ENCODE peak calls at places on chromosomes 6 and 20, in ten cellular contexts. One of them, this sample, is unnamed.

GRCh38 chr6:168671863-168672546 is 231.0 kb downstream of the SMOC2 start:
- DNase-seq in NCI-H748 treated with DMSO at 0.1 percent for 48 hours: no peak
- DNase-seq in HuH-7.5: no peak
- DNase-seq in stimulated activated CD8-positive, alpha-beta memory T cell treated with anti-CD3 and anti-CD28 coated beads, Interleukin-15, amount 100 ng/mL, for 4 hours: no peak
- DNase-seq in GM19239: no peak
- DNase-seq in hepatic stellate cell: no peak
- DNase-seq in NCI-H774: no peak
- DNase-seq in posterior cingulate gyrus: no peak
- DNase-seq in stimulated activated CD4-positive, alpha-beta T cell treated with anti-CD3 and anti-CD28 coated beads, TNF-alpha, amount 100 ng/mL, for 24 hours: no peak
- DNase-seq in activated effector memory CD4-positive, alpha-beta T cell treated with anti-CD3 and anti-CD28 coated beads, Interleukin-2, amount 50 U/mL, for 16 hours: no peak
- DNase-seq in this sample: no peak

GRCh38 chr20:43731469-43731868 is 4.7 kb upstream of the GTSF1L start:
- DNase-seq in NCI-H748 treated with DMSO at 0.1 percent for 48 hours: no peak
- DNase-seq in HuH-7.5: no peak
- DNase-seq in stimulated activated CD8-positive, alpha-beta memory T cell treated with anti-CD3 and anti-CD28 coated beads, Interleukin-15, amount 100 ng/mL, for 4 hours: no peak
- DNase-seq in GM19239: no peak
- DNase-seq in hepatic stellate cell: no peak
- DNase-seq in NCI-H774: no peak
- DNase-seq in posterior cingulate gyrus: no peak
- DNase-seq in stimulated activated CD4-positive, alpha-beta T cell treated with anti-CD3 and anti-CD28 coated beads, TNF-alpha, amount 100 ng/mL, for 24 hours: no peak
- DNase-seq in activated effector memory CD4-positive, alpha-beta T cell treated with anti-CD3 and anti-CD28 coated beads, Interleukin-2, amount 50 U/mL, for 16 hours: no peak
- DNase-seq in this sample: no peak

GRCh38 chr20:57325632-57326356 is 3.8 kb upstream of the SPO11 start:
- DNase-seq in NCI-H748 treated with DMSO at 0.1 percent for 48 hours: no peak
- DNase-seq in HuH-7.5: no peak
- DNase-seq in stimulated activated CD8-positive, alpha-beta memory T cell treated with anti-CD3 and anti-CD28 coated beads, Interleukin-15, amount 100 ng/mL, for 4 hours: no peak
- DNase-seq in GM19239: no peak
- DNase-seq in hepatic stellate cell: no peak
- DNase-seq in NCI-H774: no peak
- DNase-seq in posterior cingulate gyrus: no peak
- DNase-seq in stimulated activated CD4-positive, alpha-beta T cell treated with anti-CD3 and anti-CD28 coated beads, TNF-alpha, amount 100 ng/mL, for 24 hours: no peak
- DNase-seq in activated effector memory CD4-positive, alpha-beta T cell treated with anti-CD3 and anti-CD28 coated beads, Interleukin-2, amount 50 U/mL, for 16 hours: no peak
- DNase-seq in this sample: no peak

GRCh38 chr6:6660339-6661045 is 72.0 kb downstream of the LY86 start:
- DNase-seq in NCI-H748 treated with DMSO at 0.1 percent for 48 hours: no peak
- DNase-seq in HuH-7.5: no peak
- DNase-seq in stimulated activated CD8-positive, alpha-beta memory T cell treated with anti-CD3 and anti-CD28 coated beads, Interleukin-15, amount 100 ng/mL, for 4 hours: no peak
- DNase-seq in GM19239: no peak
- DNase-seq in hepatic stellate cell: no peak
- DNase-seq in NCI-H774: no peak
- DNase-seq in posterior cingulate gyrus: no peak
- DNase-seq in stimulated activated CD4-positive, alpha-beta T cell treated with anti-CD3 and anti-CD28 coated beads, TNF-alpha, amount 100 ng/mL, for 24 hours: no peak
- DNase-seq in activated effector memory CD4-positive, alpha-beta T cell treated with anti-CD3 and anti-CD28 coated beads, Interleukin-2, amount 50 U/mL, for 16 hours: no peak
- DNase-seq in this sample: no peak

GRCh38 chr20:64077876-64078551 is 1.3 kb downstream of the RGS19 start:
- DNase-seq in NCI-H748 treated with DMSO at 0.1 percent for 48 hours: no peak
- DNase-seq in HuH-7.5: no peak
- DNase-seq in stimulated activated CD8-positive, alpha-beta memory T cell treated with anti-CD3 and anti-CD28 coated beads, Interleukin-15, amount 100 ng/mL, for 4 hours: no peak
- DNase-seq in GM19239: no peak
- DNase-seq in hepatic stellate cell: no peak
- DNase-seq in NCI-H774: no peak
- DNase-seq in posterior cingulate gyrus: no peak
- DNase-seq in stimulated activated CD4-positive, alpha-beta T cell treated with anti-CD3 and anti-CD28 coated beads, TNF-alpha, amount 100 ng/mL, for 24 hours: no peak
- DNase-seq in activated effector memory CD4-positive, alpha-beta T cell treated with anti-CD3 and anti-CD28 coated beads, Interleukin-2, amount 50 U/mL, for 16 hours: peak
- DNase-seq in this sample: no peak

GRCh38 chr6:89859744-89860143 is 30.1 kb downstream of the CASP8AP2 start:
- DNase-seq in NCI-H748 treated with DMSO at 0.1 percent for 48 hours: no peak
- DNase-seq in HuH-7.5: no peak
- DNase-seq in stimulated activated CD8-positive, alpha-beta memory T cell treated with anti-CD3 and anti-CD28 coated beads, Interleukin-15, amount 100 ng/mL, for 4 hours: no peak
- DNase-seq in GM19239: no peak
- DNase-seq in hepatic stellate cell: no peak
- DNase-seq in NCI-H774: no peak
- DNase-seq in posterior cingulate gyrus: no peak
- DNase-seq in stimulated activated CD4-positive, alpha-beta T cell treated with anti-CD3 and anti-CD28 coated beads, TNF-alpha, amount 100 ng/mL, for 24 hours: no peak
- DNase-seq in activated effector memory CD4-positive, alpha-beta T cell treated with anti-CD3 and anti-CD28 coated beads, Interleukin-2, amount 50 U/mL, for 16 hours: no peak
- DNase-seq in this sample: no peak

GRCh38 chr20:20360464-20360863 is 7.4 kb upstream of the INSM1 start:
- DNase-seq in NCI-H748 treated with DMSO at 0.1 percent for 48 hours: peak
- DNase-seq in HuH-7.5: peak
- DNase-seq in stimulated activated CD8-positive, alpha-beta memory T cell treated with anti-CD3 and anti-CD28 coated beads, Interleukin-15, amount 100 ng/mL, for 4 hours: no peak
- DNase-seq in GM19239: peak
- DNase-seq in hepatic stellate cell: peak
- DNase-seq in NCI-H774: peak
- DNase-seq in posterior cingulate gyrus: no peak
- DNase-seq in stimulated activated CD4-positive, alpha-beta T cell treated with anti-CD3 and anti-CD28 coated beads, TNF-alpha, amount 100 ng/mL, for 24 hours: peak
- DNase-seq in activated effector memory CD4-positive, alpha-beta T cell treated with anti-CD3 and anti-CD28 coated beads, Interleukin-2, amount 50 U/mL, for 16 hours: no peak
- DNase-seq in this sample: peak

GRCh38 chr6:101429291-101429690 is 35.8 kb downstream of the GRIK2 start:
- DNase-seq in NCI-H748 treated with DMSO at 0.1 percent for 48 hours: no peak
- DNase-seq in HuH-7.5: no peak
- DNase-seq in stimulated activated CD8-positive, alpha-beta memory T cell treated with anti-CD3 and anti-CD28 coated beads, Interleukin-15, amount 100 ng/mL, for 4 hours: no peak
- DNase-seq in GM19239: no peak
- DNase-seq in hepatic stellate cell: no peak
- DNase-seq in NCI-H774: no peak
- DNase-seq in posterior cingulate gyrus: no peak
- DNase-seq in stimulated activated CD4-positive, alpha-beta T cell treated with anti-CD3 and anti-CD28 coated beads, TNF-alpha, amount 100 ng/mL, for 24 hours: no peak
- DNase-seq in activated effector memory CD4-positive, alpha-beta T cell treated with anti-CD3 and anti-CD28 coated beads, Interleukin-2, amount 50 U/mL, for 16 hours: no peak
- DNase-seq in this sample: no peak

GRCh38 chr20:34824861-34825529 is 456 bp downstream of the NCOA6 start:
- DNase-seq in NCI-H748 treated with DMSO at 0.1 percent for 48 hours: peak
- DNase-seq in HuH-7.5: peak
- DNase-seq in stimulated activated CD8-positive, alpha-beta memory T cell treated with anti-CD3 and anti-CD28 coated beads, Interleukin-15, amount 100 ng/mL, for 4 hours: peak
- DNase-seq in GM19239: peak
- DNase-seq in hepatic stellate cell: peak
- DNase-seq in NCI-H774: peak
- DNase-seq in posterior cingulate gyrus: peak
- DNase-seq in stimulated activated CD4-positive, alpha-beta T cell treated with anti-CD3 and anti-CD28 coated beads, TNF-alpha, amount 100 ng/mL, for 24 hours: peak
- DNase-seq in activated effector memory CD4-positive, alpha-beta T cell treated with anti-CD3 and anti-CD28 coated beads, Interleukin-2, amount 50 U/mL, for 16 hours: peak
- DNase-seq in this sample: peak

GRCh38 chr6:119493980-119494379 is 144.4 kb upstream of the MAN1A1 start:
- DNase-seq in NCI-H748 treated with DMSO at 0.1 percent for 48 hours: peak
- DNase-seq in HuH-7.5: peak
- DNase-seq in stimulated activated CD8-positive, alpha-beta memory T cell treated with anti-CD3 and anti-CD28 coated beads, Interleukin-15, amount 100 ng/mL, for 4 hours: no peak
- DNase-seq in GM19239: no peak
- DNase-seq in hepatic stellate cell: no peak
- DNase-seq in NCI-H774: peak
- DNase-seq in posterior cingulate gyrus: no peak
- DNase-seq in stimulated activated CD4-positive, alpha-beta T cell treated with anti-CD3 and anti-CD28 coated beads, TNF-alpha, amount 100 ng/mL, for 24 hours: no peak
- DNase-seq in activated effector memory CD4-positive, alpha-beta T cell treated with anti-CD3 and anti-CD28 coated beads, Interleukin-2, amount 50 U/mL, for 16 hours: no peak
- DNase-seq in this sample: peak

GRCh38 chr6:142187209-142187608 is 40.1 kb downstream of the VTA1 start:
- DNase-seq in NCI-H748 treated with DMSO at 0.1 percent for 48 hours: no peak
- DNase-seq in HuH-7.5: no peak
- DNase-seq in stimulated activated CD8-positive, alpha-beta memory T cell treated with anti-CD3 and anti-CD28 coated beads, Interleukin-15, amount 100 ng/mL, for 4 hours: no peak
- DNase-seq in GM19239: no peak
- DNase-seq in hepatic stellate cell: no peak
- DNase-seq in NCI-H774: no peak
- DNase-seq in posterior cingulate gyrus: no peak
- DNase-seq in stimulated activated CD4-positive, alpha-beta T cell treated with anti-CD3 and anti-CD28 coated beads, TNF-alpha, amount 100 ng/mL, for 24 hours: no peak
- DNase-seq in activated effector memory CD4-positive, alpha-beta T cell treated with anti-CD3 and anti-CD28 coated beads, Interleukin-2, amount 50 U/mL, for 16 hours: no peak
- DNase-seq in this sample: no peak

GRCh38 chr6:26064619-26065257 is 22.5 kb upstream of the HFE start:
- DNase-seq in NCI-H748 treated with DMSO at 0.1 percent for 48 hours: peak
- DNase-seq in HuH-7.5: no peak
- DNase-seq in stimulated activated CD8-positive, alpha-beta memory T cell treated with anti-CD3 and anti-CD28 coated beads, Interleukin-15, amount 100 ng/mL, for 4 hours: no peak
- DNase-seq in GM19239: no peak
- DNase-seq in hepatic stellate cell: peak
- DNase-seq in NCI-H774: peak
- DNase-seq in posterior cingulate gyrus: no peak
- DNase-seq in stimulated activated CD4-positive, alpha-beta T cell treated with anti-CD3 and anti-CD28 coated beads, TNF-alpha, amount 100 ng/mL, for 24 hours: peak
- DNase-seq in activated effector memory CD4-positive, alpha-beta T cell treated with anti-CD3 and anti-CD28 coated beads, Interleukin-2, amount 50 U/mL, for 16 hours: peak
- DNase-seq in this sample: peak

GRCh38 chr6:48151142-48151541 is 40.1 kb upstream of the PTCHD4 start:
- DNase-seq in NCI-H748 treated with DMSO at 0.1 percent for 48 hours: no peak
- DNase-seq in HuH-7.5: no peak
- DNase-seq in stimulated activated CD8-positive, alpha-beta memory T cell treated with anti-CD3 and anti-CD28 coated beads, Interleukin-15, amount 100 ng/mL, for 4 hours: no peak
- DNase-seq in GM19239: no peak
- DNase-seq in hepatic stellate cell: no peak
- DNase-seq in NCI-H774: no peak
- DNase-seq in posterior cingulate gyrus: no peak
- DNase-seq in stimulated activated CD4-positive, alpha-beta T cell treated with anti-CD3 and anti-CD28 coated beads, TNF-alpha, amount 100 ng/mL, for 24 hours: no peak
- DNase-seq in activated effector memory CD4-positive, alpha-beta T cell treated with anti-CD3 and anti-CD28 coated beads, Interleukin-2, amount 50 U/mL, for 16 hours: no peak
- DNase-seq in this sample: no peak

GRCh38 chr20:41218466-41218865 is 81.1 kb downstream of the PLCG1 start:
- DNase-seq in NCI-H748 treated with DMSO at 0.1 percent for 48 hours: no peak
- DNase-seq in HuH-7.5: no peak
- DNase-seq in stimulated activated CD8-positive, alpha-beta memory T cell treated with anti-CD3 and anti-CD28 coated beads, Interleukin-15, amount 100 ng/mL, for 4 hours: no peak
- DNase-seq in GM19239: no peak
- DNase-seq in hepatic stellate cell: peak
- DNase-seq in NCI-H774: no peak
- DNase-seq in posterior cingulate gyrus: no peak
- DNase-seq in stimulated activated CD4-positive, alpha-beta T cell treated with anti-CD3 and anti-CD28 coated beads, TNF-alpha, amount 100 ng/mL, for 24 hours: no peak
- DNase-seq in activated effector memory CD4-positive, alpha-beta T cell treated with anti-CD3 and anti-CD28 coated beads, Interleukin-2, amount 50 U/mL, for 16 hours: no peak
- DNase-seq in this sample: no peak

GRCh38 chr6:14922306-14922705 is 323.6 kb upstream of the JARID2 start:
- DNase-seq in NCI-H748 treated with DMSO at 0.1 percent for 48 hours: no peak
- DNase-seq in HuH-7.5: no peak
- DNase-seq in stimulated activated CD8-positive, alpha-beta memory T cell treated with anti-CD3 and anti-CD28 coated beads, Interleukin-15, amount 100 ng/mL, for 4 hours: no peak
- DNase-seq in GM19239: no peak
- DNase-seq in hepatic stellate cell: no peak
- DNase-seq in NCI-H774: no peak
- DNase-seq in posterior cingulate gyrus: peak
- DNase-seq in stimulated activated CD4-positive, alpha-beta T cell treated with anti-CD3 and anti-CD28 coated beads, TNF-alpha, amount 100 ng/mL, for 24 hours: no peak
- DNase-seq in activated effector memory CD4-positive, alpha-beta T cell treated with anti-CD3 and anti-CD28 coated beads, Interleukin-2, amount 50 U/mL, for 16 hours: no peak
- DNase-seq in this sample: no peak

This sample was measured in HepG2.